ENCODE peak calls at places on chromosomes 1 and 21, in ten cellular contexts. O is A549, T is tibial nerve, A is stomach, B is H1, R is esophagus muscularis mucosa, Q is sigmoid colon, K is transverse colon, C is suprapubic skin, M is HepG2. Z is an unnamed sample.

GRCh38 chr1:166937962-166938361 is 37.4 kb downstream of the ILDR2 start:
- DNase-seq in O (no peak), T (no peak), A (no peak), B (no peak), R (no peak), Q (no peak), K (no peak), C (no peak), M (no peak), Z (no peak)

GRCh38 chr1:232473319-232473718 is 156.6 kb downstream of the SIPA1L2 start:
- DNase-seq in O (peak; percentile 11), T (no peak), A (no peak), B (no peak), R (no peak), Q (no peak), K (no peak), C (no peak), M (no peak), Z (peak; percentile 38)

GRCh38 chr1:33237579-33237978 is 18.7 kb upstream of the ZNF362 start:
- DNase-seq in O (no peak), T (no peak), A (no peak), B (no peak), R (no peak), Q (no peak), K (no peak), C (no peak), M (no peak), Z (no peak)

GRCh38 chr1:29211086-29212030 is 19.4 kb downstream of the MECR start:
- DNase-seq in O (no peak), T (no peak), A (no peak), B (no peak), R (no peak), Q (no peak), K (no peak), C (no peak), M (no peak), Z (no peak)

GRCh38 chr1:245288796-245289195 is 134.0 kb downstream of the KIF26B start:
- DNase-seq in O (no peak), T (no peak), A (no peak), B (no peak), R (no peak), Q (no peak), K (no peak), C (no peak), M (no peak), Z (no peak)

GRCh38 chr1:1891349-1892078 is 627 bp upstream of the GNB1 start:
- DNase-seq in O (no peak), T (no peak), A (peak; percentile 75), B (no peak), R (peak; percentile 97), Q (peak; percentile 89), K (peak; percentile 83), C (no peak), M (peak; percentile 42), Z (peak; percentile 72)

GRCh38 chr21:33968082-33968997 is 52.7 kb upstream of the ATP5PO start:
- DNase-seq in O (peak; percentile 38), T (no peak), A (no peak), B (peak; percentile 59), R (no peak), Q (no peak), K (peak; percentile 15), C (no peak), M (peak; percentile 41), Z (no peak)

GRCh38 chr1:224779491-224780020 is 149.9 kb upstream of the DNAH14 start:
- DNase-seq in O (no peak), T (no peak), A (no peak), B (no peak), R (peak; percentile 50), Q (no peak), K (no peak), C (no peak), M (no peak), Z (no peak)

GRCh38 chr1:1969953-1970716 is 33.5 kb downstream of the CFAP74 start:
- DNase-seq in O (no peak), T (no peak), A (no peak), B (no peak), R (no peak), Q (no peak), K (no peak), C (no peak), M (no peak), Z (no peak)

GRCh38 chr21:41523175-41523574 is 15.2 kb upstream of the TMPRSS2 start:
- DNase-seq in O (no peak), T (no peak), A (peak; percentile 22), B (no peak), R (no peak), Q (no peak), K (no peak), C (no peak), M (no peak), Z (no peak)

GRCh38 chr1:230069813-230070212 is 2.8 kb downstream of the GALNT2 start:
- DNase-seq in O (no peak), T (no peak), A (no peak), B (peak; percentile 32), R (no peak), Q (peak; percentile 55), K (no peak), C (no peak), M (no peak), Z (no peak)

GRCh38 chr1:85356130-85356529 is 79.7 kb upstream of the BCL10 start:
- DNase-seq in O (no peak), T (no peak), A (no peak), B (no peak), R (no peak), Q (no peak), K (no peak), C (no peak), M (no peak), Z (no peak)

GRCh38 chr1:21149862-21150432 is 26.8 kb downstream of the EIF4G3 start:
- DNase-seq in O (peak; percentile 52), T (no peak), A (no peak), B (no peak), R (no peak), Q (peak; percentile 72), K (no peak), C (no peak), M (no peak), Z (no peak)

GRCh38 chr1:25820247-25821111 is 725 bp downstream of the MTFR1L start:
- DNase-seq in O (peak; percentile 32), T (no peak), A (peak; percentile 61), B (peak; percentile 74), R (no peak), Q (peak; percentile 77), K (peak; percentile 81), C (peak; percentile 69), M (peak; percentile 69), Z (peak; percentile 35)

GRCh38 chr1:87669671-87670070 is 341.0 kb downstream of the LMO4 start:
- DNase-seq in O (no peak), T (no peak), A (no peak), B (no peak), R (no peak), Q (no peak), K (no peak), C (no peak), M (no peak), Z (no peak)

GRCh38 chr21:45074048-45074817 is at the start of gene ADARB1:
- DNase-seq in O (peak; percentile 51), T (no peak), A (peak; percentile 59), B (peak; percentile 85), R (no peak), Q (peak; percentile 76), K (peak; percentile 57), C (no peak), M (peak; percentile 32), Z (peak; percentile 54)

GRCh38 chr1:64623750-64624445 is 121.0 kb upstream of the RAVER2 start:
- DNase-seq in O (peak; percentile 8), T (no peak), A (no peak), B (no peak), R (no peak), Q (no peak), K (no peak), C (no peak), M (no peak), Z (no peak)

GRCh38 chr1:15702722-15703550 is 18.8 kb downstream of the PLEKHM2 start:
- DNase-seq in O (peak; percentile 33), T (no peak), A (peak; percentile 59), B (peak; percentile 61), R (no peak), Q (no peak), K (peak; percentile 41), C (no peak), M (no peak), Z (peak; percentile 49)
- TF ChIP-seq EP300 in O (no peak), T (no peak), A (no peak), B (no peak), R (no peak), Q (no peak), K (no peak), C (no peak), M (no peak), Z (no peak)

DNA sequence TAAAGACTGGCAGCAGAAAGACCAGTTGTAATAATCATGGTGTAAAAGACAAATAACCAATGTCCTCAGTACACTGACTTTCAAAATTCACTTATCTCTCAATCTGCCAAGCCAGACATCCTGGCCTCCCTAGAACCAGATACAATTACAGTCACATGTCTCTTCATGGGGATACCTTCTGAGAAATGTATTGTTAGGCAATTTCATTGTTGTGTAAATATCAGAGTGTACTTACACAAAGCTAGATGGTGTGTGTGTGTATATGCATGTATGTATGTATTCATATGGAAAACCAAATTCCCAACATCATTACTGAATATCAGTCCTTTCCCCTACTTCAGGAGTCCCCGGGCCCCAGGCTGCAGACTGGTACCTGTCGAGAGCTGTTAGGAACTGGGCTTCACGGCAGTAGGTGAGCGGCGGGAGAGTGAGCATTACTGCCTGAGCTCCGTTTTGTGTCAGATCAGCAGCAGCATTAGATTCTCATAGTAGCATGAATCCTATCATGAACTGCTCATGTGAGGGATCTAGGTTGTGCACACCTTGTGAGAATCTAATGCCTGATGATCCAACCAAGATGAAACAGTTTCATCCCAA is 65.3 kb upstream of the ZNF326 start:
- DNase-seq in O (no peak), T (no peak), A (no peak), B (no peak), R (no peak), Q (no peak), K (no peak), C (no peak), M (peak; percentile 26), Z (no peak)
- H3K27ac ChIP-seq in O (peak overlapping the region; percentile 23), T (no peak overlapping the region), A (no peak overlapping the region), B (peak overlapping the region; percentile 66), R (no peak overlapping the region), Q (no peak overlapping the region), K (no peak overlapping the region), C (no peak overlapping the region), M (peak overlapping the region; percentile 67), Z (no peak overlapping the region)

GRCh38 chr1:101971309-101971708 is 25.4 kb downstream of the OLFM3 start:
- DNase-seq in O (peak; percentile 18), T (no peak), A (no peak), B (no peak), R (no peak), Q (no peak), K (no peak), C (no peak), M (no peak), Z (no peak)
- TF ChIP-seq CTCF in O (no peak), T (no peak), A (no peak), B (peak; percentile 17), R (no peak), Q (no peak), K (no peak), C (no peak), M (no peak), Z (no peak)

DNA sequence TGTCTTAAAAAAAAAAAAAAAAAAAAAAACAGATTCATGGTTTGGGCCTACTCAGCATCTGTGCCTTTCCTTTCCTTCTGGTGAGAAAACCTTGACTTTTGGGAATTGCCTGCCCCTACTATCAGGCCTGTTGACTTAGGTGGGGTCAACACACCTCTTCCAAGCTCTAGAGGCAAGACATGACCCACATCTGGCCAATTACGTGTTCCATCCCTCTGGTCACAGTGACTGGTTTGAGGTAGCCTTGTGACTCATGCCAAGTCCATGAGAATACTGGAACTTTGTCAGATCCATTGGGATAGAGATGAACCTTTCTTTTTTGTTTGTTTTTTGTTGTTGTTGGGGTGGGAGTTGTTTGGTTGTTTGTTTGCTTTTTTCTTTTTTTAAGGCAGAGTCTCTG is 37.3 kb upstream of the KHDRBS1 start:
- DNase-seq in O (no peak), T (no peak), A (no peak), B (no peak), R (no peak), Q (no peak), K (no peak), C (no peak), M (no peak), Z (no peak)
- TF ChIP-seq EP300 in O (no peak), T (no peak), A (no peak), B (no peak), R (no peak), Q (no peak), K (no peak), C (no peak), M (no peak), Z (no peak)

Z was measured in ovary.